ENCODE peak calls at places on chromosomes 13 and 19, in eight cellular contexts. S is NCI-H1105, D is NCI-H510A, R is GM12865, X is COR-L47, I is osteocyte, E is NCI-H2029 treated with DMSO at 0.1 percent for 48 hours, V is fibroblast of villous mesenchyme. Z is an unnamed sample.

GRCh38 chr13:31431722-31432137 is 232.0 kb downstream of the B3GLCT start:
- DNase-seq in V (peak; percentile 35), E (peak; percentile 4), I (no peak), S (no peak), X (peak; percentile 3), D (no peak), R (peak; percentile 61), Z (peak; percentile 60)

GRCh38 chr13:97274782-97275252 is 52.7 kb downstream of the MBNL2 start:
- DNase-seq in R (no peak), V (peak; percentile 89), D (no peak), S (no peak), I (no peak), E (no peak), X (no peak), Z (no peak)

GRCh38 chr19:43652546-43652874 is 12.9 kb upstream of the CADM4 start:
- DNase-seq in R (no peak), I (no peak), X (no peak), S (no peak), E (no peak), D (no peak), V (no peak), Z (no peak)

GRCh38 chr19:40921005-40921897 is 39.2 kb upstream of the CYP2A7 start:
- DNase-seq in S (no peak), V (peak; percentile 98), D (peak; percentile 49), X (no peak), I (no peak), R (no peak), E (peak; percentile 73), Z (peak; percentile 71)

GRCh38 chr19:12365372-12366162 is at the start of gene ZNF442:
- DNase-seq in D (peak; percentile 67), I (peak; percentile 98), S (peak; percentile 94), E (peak; percentile 79), R (peak; percentile 95), X (peak; percentile 81), V (peak; percentile 92), Z (peak; percentile 99)

GRCh38 chr13:80082396-80083096 is 258.4 kb downstream of the SPRY2 start:
- DNase-seq in R (no peak), V (peak; percentile 14), I (no peak), S (no peak), E (no peak), D (no peak), X (no peak), Z (no peak)

GRCh38 chr13:51286135-51287002 is 53.1 kb upstream of the SERPINE3 start:
- DNase-seq in X (peak; percentile 57), S (peak; percentile 33), E (peak; percentile 32), R (peak; percentile 75), V (peak; percentile 67), I (peak; percentile 91), D (peak; percentile 2), Z (peak; percentile 87)

GRCh38 chr19:10748924-10749434 is 31.1 kb downstream of the DNM2 start:
- DNase-seq in D (no peak), S (no peak), I (no peak), X (peak; percentile 75), E (peak; percentile 63), R (no peak), V (peak; percentile 68), Z (peak; percentile 69)

GRCh38 chr19:38917921-38918491 is 6.0 kb upstream of the CCER2 start:
- DNase-seq in I (no peak), V (peak; percentile 30), S (no peak), R (no peak), X (no peak), D (no peak), E (no peak), Z (peak; percentile 31)

GRCh38 chr13:110419946-110420345 is 112.9 kb downstream of the COL4A2 start:
- DNase-seq in D (no peak), I (no peak), R (no peak), V (no peak), X (no peak), E (no peak), S (no peak), Z (no peak)

GRCh38 chr13:111156421-111156820 is 41.3 kb downstream of the ARHGEF7 start:
- DNase-seq in D (no peak), S (no peak), I (no peak), V (peak; percentile 59), E (no peak), R (no peak), X (no peak), Z (no peak)

GRCh38 chr19:19026299-19026971 is 6.9 kb downstream of the SUGP2 start:
- DNase-seq in E (no peak), R (no peak), D (no peak), V (peak; percentile 31), S (no peak), X (no peak), I (no peak), Z (peak; percentile 11)

GRCh38 chr19:16202320-16203255 is 4.9 kb downstream of the AP1M1 start:
- DNase-seq in V (no peak), I (no peak), X (no peak), D (no peak), E (no peak), S (no peak), R (peak; percentile 48), Z (no peak)

GRCh38 chr19:48695743-48696352 is at the start of gene FUT2:
- DNase-seq in I (no peak), S (no peak), X (peak; percentile 57), E (peak; percentile 40), V (no peak), D (peak; percentile 80), R (no peak), Z (peak; percentile 73)

GRCh38 chr13:95002126-95002525 is 289.8 kb upstream of the SOX21 start:
- DNase-seq in R (no peak), I (no peak), V (no peak), X (no peak), E (no peak), S (no peak), D (peak; percentile 0), Z (peak; percentile 9)

GRCh38 chr19:1608414-1609391 is 3.4 kb upstream of the UQCR11 start:
- DNase-seq in R (no peak), X (no peak), V (no peak), E (no peak), I (no peak), D (no peak), S (no peak), Z (no peak)

GRCh38 chr13:102702965-102703720 is 8.3 kb upstream of the METTL21C start:
- DNase-seq in E (no peak), R (no peak), X (no peak), I (no peak), S (no peak), V (peak; percentile 60), D (no peak), Z (no peak)

GRCh38 chr19:39411006-39411831 is 1.2 kb upstream of the PLEKHG2 start:
- DNase-seq in E (no peak), R (peak; percentile 53), V (peak; percentile 76), I (no peak), D (no peak), S (no peak), X (no peak), Z (peak; percentile 29)

GRCh38 chr19:8307400-8307964 is 676 bp downstream of the CD320 start:
- DNase-seq in V (no peak), D (no peak), E (no peak), R (peak; percentile 21), X (no peak), I (peak; percentile 75), S (no peak), Z (peak; percentile 48)

GRCh38 chr19:1970003-1970805 is 29.2 kb downstream of the CSNK1G2 start:
- DNase-seq in E (no peak), I (no peak), D (no peak), S (no peak), V (no peak), R (no peak), X (no peak), Z (no peak)

GRCh38 chr13:93226623-93227279 is at the start of gene GPC6:
- DNase-seq in D (peak; percentile 78), I (no peak), V (peak; percentile 92), S (peak; percentile 70), R (no peak), X (peak; percentile 79), E (peak; percentile 99), Z (peak; percentile 82)

GRCh38 chr19:33472696-33473624 is 48.6 kb downstream of the PEPD start:
- DNase-seq in D (no peak), E (no peak), I (peak; percentile 77), V (peak; percentile 88), S (no peak), X (no peak), R (no peak), Z (no peak)

Z was measured in ELF-1.